ENCODE peak calls at places on chromosomes 12 and 14, in eight cellular contexts. N, C, I, G, M, X, F and R are unnamed samples.

GRCh38 chr14:19800282-19801117 is 3.1 kb upstream of the OR4N2 start:
- DNase-seq in N (no peak), C (no peak), I (no peak), G (no peak), M (no peak), X (no peak), F (no peak), R (no peak)

GRCh38 chr14:90053044-90053443 is 8.8 kb upstream of the KCNK13 start:
- DNase-seq in N (no peak), C (no peak), I (no peak), G (no peak), M (no peak), X (no peak), F (no peak), R (no peak)

GRCh38 chr14:73785834-73786631 is 65.6 kb upstream of the PTGR2 start:
- DNase-seq in N (peak), C (peak), I (peak), G (peak), M (peak), X (peak), F (peak), R (peak)

GRCh38 chr12:102201662-102202061 is 4.0 kb upstream of the PMCH start:
- DNase-seq in N (no peak), C (no peak), I (no peak), G (no peak), M (no peak), X (no peak), F (no peak), R (no peak)

GRCh38 chr12:105301696-105302095 is 28.8 kb upstream of the C12orf75 start:
- DNase-seq in N (no peak), C (no peak), I (no peak), G (no peak), M (no peak), X (no peak), F (no peak), R (no peak)

GRCh38 chr12:113958108-113958507 is 8.0 kb downstream of the RBM19 start:
- DNase-seq in N (no peak), C (no peak), I (no peak), G (no peak), M (no peak), X (no peak), F (no peak), R (no peak)

GRCh38 chr12:120100630-120101029 is 15.9 kb downstream of the RAB35 start:
- DNase-seq in N (no peak), C (peak), I (no peak), G (no peak), M (peak), X (no peak), F (no peak), R (no peak)

GRCh38 chr12:42086021-42086420 is 58.7 kb downstream of the GXYLT1 start:
- DNase-seq in N (no peak), C (no peak), I (no peak), G (no peak), M (no peak), X (no peak), F (no peak), R (no peak)

GRCh38 chr12:11621797-11622423 is 27.6 kb upstream of the ETV6 start:
- DNase-seq in N (no peak), C (no peak), I (no peak), G (no peak), M (no peak), X (no peak), F (no peak), R (no peak)

GRCh38 chr12:41661141-41661540 is 473.0 kb downstream of the PDZRN4 start:
- DNase-seq in N (no peak), C (no peak), I (peak), G (no peak), M (no peak), X (no peak), F (no peak), R (peak)

GRCh38 chr12:58943079-58943478 is 22.8 kb upstream of the LRIG3 start:
- DNase-seq in N (no peak), C (no peak), I (no peak), G (no peak), M (no peak), X (no peak), F (no peak), R (no peak)

GRCh38 chr12:48039151-48039550 is 34.9 kb upstream of the COL2A1 start:
- DNase-seq in N (no peak), C (no peak), I (no peak), G (no peak), M (no peak), X (no peak), F (no peak), R (no peak)

GRCh38 chr14:77681196-77682157 is 26.3 kb downstream of the ALKBH1 start:
- DNase-seq in N (no peak), C (peak), I (peak), G (no peak), M (no peak), X (no peak), F (no peak), R (no peak)

GRCh38 chr12:19759229-19759628 is 319.9 kb downstream of the AEBP2 start:
- DNase-seq in N (no peak), C (no peak), I (peak), G (peak), M (no peak), X (no peak), F (no peak), R (peak)

GRCh38 chr14:92719421-92719820 is 29.0 kb downstream of the LGMN start:
- DNase-seq in N (no peak), C (no peak), I (no peak), G (no peak), M (no peak), X (no peak), F (no peak), R (no peak)

GRCh38 chr12:111277570-111277969 is 91.3 kb downstream of the PHETA1 start:
- DNase-seq in N (no peak), C (no peak), I (no peak), G (no peak), M (no peak), X (no peak), F (no peak), R (no peak)

GRCh38 chr12:68580911-68581310 is 29.8 kb upstream of the RAP1B start:
- DNase-seq in N (no peak), C (no peak), I (no peak), G (no peak), M (no peak), X (no peak), F (no peak), R (no peak)

GRCh38 chr14:74649673-74650072 is 37.6 kb upstream of the LTBP2 start:
- DNase-seq in N (no peak), C (no peak), I (no peak), G (peak), M (no peak), X (no peak), F (no peak), R (no peak)

GRCh38 chr12:131745706-131746105 is 34.8 kb downstream of the SFSWAP start:
- DNase-seq in N (no peak), C (no peak), I (no peak), G (no peak), M (no peak), X (no peak), F (no peak), R (no peak)

GRCh38 chr12:46386360-46386867 is 13.8 kb upstream of the SLC38A2 start:
- DNase-seq in N (no peak), C (no peak), I (peak), G (peak), M (no peak), X (no peak), F (no peak), R (peak)

GRCh38 chr14:88986146-88986841 is 161.8 kb downstream of the TTC8 start:
- DNase-seq in N (no peak), C (no peak), I (peak), G (peak), M (no peak), X (peak), F (no peak), R (no peak)

GRCh38 chr12:109719123-109720022 is 5.7 kb downstream of the FAM222A start:
- DNase-seq in N (no peak), C (no peak), I (no peak), G (no peak), M (no peak), X (no peak), F (no peak), R (no peak)

GRCh38 chr14:105364100-105364708 is 34.1 kb upstream of the TEX22 start:
- DNase-seq in N (peak), C (no peak), I (peak), G (peak), M (no peak), X (no peak), F (no peak), R (peak)

GRCh38 chr14:89540009-89540829 is 123.2 kb upstream of the FOXN3 start:
- DNase-seq in N (no peak), C (no peak), I (no peak), G (no peak), M (no peak), X (no peak), F (no peak), R (no peak)

GRCh38 chr12:108360487-108360886 is 21.4 kb upstream of the CMKLR1 start:
- DNase-seq in N (no peak), C (no peak), I (peak), G (no peak), M (no peak), X (no peak), F (no peak), R (no peak)

GRCh38 chr12:128853321-128854197 is at the start of gene GLT1D1:
- DNase-seq in N (no peak), C (no peak), I (no peak), G (no peak), M (no peak), X (no peak), F (peak), R (no peak)

GRCh38 chr12:43325786-43326185 is 226.2 kb downstream of the ADAMTS20 start:
- DNase-seq in N (no peak), C (no peak), I (no peak), G (no peak), M (no peak), X (no peak), F (no peak), R (no peak)

GRCh38 chr12:77808534-77808933 is 22.2 kb upstream of the NAV3 start:
- DNase-seq in N (no peak), C (no peak), I (no peak), G (no peak), M (no peak), X (no peak), F (no peak), R (no peak)

GRCh38 chr14:21428930-21429329 is 27.0 kb downstream of the CHD8 start:
- DNase-seq in N (no peak), C (peak), I (no peak), G (no peak), M (no peak), X (no peak), F (no peak), R (no peak)

GRCh38 chr12:105562727-105563072 is 232.2 kb downstream of the C12orf75 start:
- DNase-seq in N (no peak), C (no peak), I (peak), G (peak), M (no peak), X (no peak), F (no peak), R (peak)

GRCh38 chr12:109192358-109192757 is 76.0 kb downstream of the ACACB start:
- DNase-seq in N (no peak), C (no peak), I (peak), G (peak), M (no peak), X (no peak), F (no peak), R (peak)

GRCh38 chr14:64232095-64232830 is 61.9 kb downstream of the ESR2 start:
- DNase-seq in N (no peak), C (no peak), I (no peak), G (no peak), M (no peak), X (no peak), F (no peak), R (no peak)

GRCh38 chr12:77751939-77752338 is 78.8 kb upstream of the NAV3 start:
- DNase-seq in N (no peak), C (no peak), I (no peak), G (no peak), M (no peak), X (no peak), F (no peak), R (no peak)

GRCh38 chr12:55717397-55718007 is 1.7 kb downstream of the BLOC1S1 start:
- DNase-seq in N (no peak), C (no peak), I (no peak), G (peak), M (no peak), X (no peak), F (no peak), R (no peak)

GRCh38 chr14:75274899-75275569 is 3.6 kb upstream of the FOS start:
- DNase-seq in N (peak), C (no peak), I (peak), G (no peak), M (no peak), X (no peak), F (no peak), R (no peak)

GRCh38 chr14:21112267-21112666 is 11.4 kb downstream of the TMEM253 start:
- DNase-seq in N (no peak), C (no peak), I (peak), G (no peak), M (no peak), X (no peak), F (no peak), R (no peak)

GRCh38 chr12:11650279-11650696 is 814 bp downstream of the ETV6 start:
- DNase-seq in N (peak), C (peak), I (no peak), G (no peak), M (peak), X (no peak), F (peak), R (no peak)

GRCh38 chr12:49540229-49541139 is 1.7 kb downstream of the KCNH3 start:
- DNase-seq in N (no peak), C (no peak), I (peak), G (peak), M (peak), X (no peak), F (no peak), R (peak)
- H3K27ac ChIP-seq in N (no peak), C (no peak), I (no peak), G (no peak), M (no peak), X (peak), F (no peak), R (no peak)

DNA sequence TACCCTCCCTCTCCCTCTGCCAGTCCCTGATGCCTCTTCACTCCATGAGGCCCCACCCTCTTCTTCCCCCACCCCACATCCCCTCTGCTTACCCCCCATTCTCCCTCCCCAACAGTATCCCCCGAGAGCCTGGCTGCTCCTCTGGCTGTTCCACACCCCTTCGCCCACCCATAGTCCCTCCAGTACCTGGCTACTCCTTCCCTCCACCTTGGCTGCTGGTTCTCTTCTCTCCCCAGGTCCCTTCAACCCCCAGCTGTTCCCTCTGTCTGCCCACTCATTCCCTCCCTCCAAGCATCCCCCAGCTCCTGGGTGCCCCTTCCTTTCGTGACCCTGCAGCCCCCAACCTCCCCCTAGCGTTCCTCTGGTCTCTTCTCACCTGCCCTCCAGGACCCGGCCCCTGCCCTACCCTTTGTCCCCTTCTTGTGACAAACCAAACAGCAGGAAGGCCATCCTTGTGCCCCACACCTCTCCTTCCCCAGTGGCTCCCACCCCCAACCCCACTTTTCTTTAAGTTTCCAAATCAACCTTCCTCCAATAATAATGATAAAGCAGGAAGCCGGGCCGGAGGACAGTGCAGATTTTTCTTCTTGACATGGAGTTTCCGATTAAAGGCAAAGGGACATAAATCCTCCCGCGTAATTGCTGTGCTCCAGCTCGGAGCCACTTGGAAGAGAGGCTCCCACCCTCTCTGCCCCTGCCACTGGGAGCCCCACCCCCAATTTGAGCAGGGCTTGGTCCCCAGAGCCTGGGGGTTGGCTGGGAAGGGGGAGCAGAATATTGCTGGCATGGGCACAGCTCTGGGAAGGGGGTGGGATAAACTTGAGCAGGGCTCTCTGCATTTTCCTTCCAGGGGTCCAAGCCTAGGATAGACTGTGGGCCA is 40.0 kb downstream of the SMUG1 start:
- DNase-seq in N (no peak), C (no peak), I (no peak), G (no peak), M (no peak), X (no peak), F (no peak), R (no peak)
- H3K27ac ChIP-seq in N (no peak), C (no peak), I (no peak), G (no peak), M (no peak), X (no peak), F (no peak), R (no peak)

GRCh38 chr14:99800781-99801180 is 7.6 kb downstream of the EML1 start:
- DNase-seq in N (no peak), C (no peak), I (no peak), G (no peak), M (peak), X (no peak), F (no peak), R (no peak)

GRCh38 chr14:99806040-99806439 is 12.8 kb downstream of the EML1 start:
- DNase-seq in N (no peak), C (no peak), I (no peak), G (no peak), M (peak), X (no peak), F (no peak), R (no peak)

GRCh38 chr14:99803803-99804202 is 10.6 kb downstream of the EML1 start:
- DNase-seq in N (no peak), C (no peak), I (no peak), G (no peak), M (no peak), X (no peak), F (no peak), R (no peak)

GRCh38 chr14:99803106-99803437 is 9.9 kb downstream of the EML1 start:
- DNase-seq in N (no peak), C (no peak), I (no peak), G (no peak), M (no peak), X (no peak), F (no peak), R (no peak)

DNA sequence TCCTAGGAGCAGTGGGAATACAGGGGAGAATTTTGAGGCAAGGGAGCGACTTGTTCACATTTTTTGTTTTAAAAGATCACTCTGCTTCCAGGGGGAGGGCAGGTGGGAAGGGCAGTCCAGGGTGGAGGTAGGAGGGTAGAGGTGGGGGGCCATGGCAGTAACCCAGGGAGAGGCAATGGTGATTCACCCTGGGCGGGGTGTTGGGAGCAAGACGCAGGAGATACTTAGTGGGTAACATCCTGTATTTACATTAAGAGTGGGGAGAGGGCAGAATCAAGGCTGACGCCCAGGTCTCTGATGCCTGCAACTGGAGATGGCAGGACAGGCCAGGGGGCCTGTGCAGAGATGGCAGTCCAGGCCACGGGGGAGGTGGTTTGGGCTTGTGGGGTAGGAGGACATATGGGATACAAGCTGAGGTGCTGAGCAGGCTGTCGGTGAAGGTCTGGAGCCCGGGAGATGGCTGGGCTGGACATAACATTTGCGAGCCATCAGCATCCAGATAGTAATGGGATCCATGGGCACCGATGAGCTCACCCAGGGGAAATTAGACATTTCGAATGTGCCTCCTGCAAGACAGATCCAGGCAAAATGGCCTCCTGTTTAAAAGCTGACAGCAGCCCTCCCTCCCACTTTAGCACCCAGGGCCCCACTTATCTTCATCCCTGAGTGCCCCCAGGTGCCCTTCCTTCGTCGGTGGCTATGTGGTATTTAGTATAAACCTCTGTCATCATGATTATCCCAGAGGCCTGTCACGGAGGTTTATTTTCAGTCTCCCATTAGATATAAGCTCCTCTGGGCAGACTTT is 9.3 kb downstream of the EML1 start:
- DNase-seq in N (no peak), C (no peak), I (no peak), G (no peak), M (no peak), X (no peak), F (no peak), R (no peak)
- H3K27ac ChIP-seq in N (no peak), C (no peak), I (no peak), G (no peak), M (no peak), X (no peak), F (no peak), R (no peak)

DNA sequence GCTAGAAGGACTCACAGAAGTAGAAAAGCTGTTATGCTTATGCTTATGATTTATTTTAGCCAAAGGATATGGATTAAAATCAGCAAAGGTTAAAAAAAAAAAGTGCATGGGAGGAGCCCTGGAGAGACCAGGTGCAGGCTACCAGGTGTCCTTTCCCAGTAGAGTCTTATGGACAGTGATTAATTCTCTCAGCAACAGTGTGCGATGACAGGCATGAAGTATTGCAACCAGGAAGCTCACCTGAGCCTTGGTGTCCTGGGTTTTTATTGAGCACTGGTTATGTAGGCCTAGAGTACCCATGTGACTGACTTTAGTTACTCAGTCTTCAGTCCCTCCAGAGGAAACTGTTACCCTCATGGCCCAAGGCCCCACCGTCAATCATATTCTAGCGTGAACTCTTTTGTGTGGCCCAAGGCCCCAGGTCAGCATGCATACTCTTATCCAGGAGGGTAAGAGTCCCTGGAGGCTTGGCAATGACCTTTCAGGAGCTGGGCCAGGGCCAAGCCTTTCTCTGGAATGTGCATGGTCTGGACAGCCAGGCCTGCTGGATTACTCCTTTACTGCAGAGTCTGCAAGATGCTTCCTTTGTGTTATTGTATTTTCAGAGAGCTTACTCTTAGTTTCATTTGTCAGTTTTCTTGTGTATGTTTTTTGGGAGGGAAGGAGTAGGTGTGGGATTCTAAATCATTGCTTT is 69.6 kb upstream of the RD3L start:
- DNase-seq in N (no peak), C (peak), I (peak), G (no peak), M (no peak), X (no peak), F (no peak), R (no peak)
- H3K27ac ChIP-seq in N (no peak), C (no peak), I (no peak), G (no peak), M (no peak), X (no peak), F (no peak), R (peak)